ENCODE peak calls at places on chromosomes 3 and 15, in six cellular contexts. C is smooth muscle cell of the brain vasculature, R is T-helper 22 cell, S is SK-N-DZ, N is AG04450, E is left cardiac atrium. U is an unnamed sample.

GRCh38 chr15:77746254-77747174 is 113.8 kb upstream of the LINGO1 start:
- DNase-seq in R (no peak), C (no peak), S (no peak), N (no peak), E (no peak), U (no peak)

GRCh38 chr3:62601238-62601856 is 228.0 kb upstream of the FEZF2 start:
- DNase-seq in N (no peak), C (no peak), E (no peak), R (no peak), S (no peak), U (peak)

GRCh38 chr15:97893988-97894387 is 66.5 kb upstream of the ARRDC4 start:
- DNase-seq in S (no peak), N (no peak), C (no peak), E (no peak), R (no peak), U (no peak)

GRCh38 chr3:178048768-178049167 is 487.5 kb upstream of the KCNMB2 start:
- DNase-seq in S (no peak), R (no peak), N (no peak), C (no peak), E (no peak), U (no peak)

GRCh38 chr3:177968891-177969290 is 567.3 kb upstream of the KCNMB2 start:
- DNase-seq in E (no peak), S (no peak), N (no peak), C (no peak), R (no peak), U (no peak)

GRCh38 chr15:77483426-77483825 is 62.7 kb downstream of the HMG20A start:
- DNase-seq in E (no peak), N (no peak), C (peak), S (no peak), R (no peak), U (no peak)

GRCh38 chr15:40843885-40844542 is at the start of gene SPINT1:
- DNase-seq in E (peak), N (no peak), C (no peak), R (no peak), S (no peak), U (no peak)

GRCh38 chr3:30511524-30512278 is 94.7 kb upstream of the TGFBR2 start:
- DNase-seq in R (no peak), E (no peak), N (peak), C (no peak), S (no peak), U (no peak)

GRCh38 chr3:66336358-66336766 is 115.6 kb downstream of the SLC25A26 start:
- DNase-seq in E (no peak), N (peak), S (no peak), C (peak), R (no peak), U (no peak)

GRCh38 chr3:147187687-147188086 is 218.7 kb downstream of the ZIC4 start:
- DNase-seq in S (no peak), N (no peak), E (no peak), R (no peak), C (no peak), U (no peak)

GRCh38 chr3:18443670-18444596 is 18.8 kb upstream of the SATB1 start:
- DNase-seq in R (no peak), S (peak), N (no peak), C (no peak), E (peak), U (no peak)

GRCh38 chr15:57550640-57551039 is 41.1 kb upstream of the MYZAP start:
- DNase-seq in C (no peak), N (no peak), E (peak), R (no peak), S (no peak), U (no peak)

GRCh38 chr3:165459924-165460540 is 263.8 kb upstream of the SLITRK3 start:
- DNase-seq in C (no peak), R (no peak), S (no peak), E (no peak), N (no peak), U (no peak)

GRCh38 chr15:75061272-75061671 is 37.9 kb downstream of the PPCDC start:
- DNase-seq in R (no peak), N (no peak), C (no peak), S (no peak), E (no peak), U (no peak)

GRCh38 chr3:131349946-131350347 is 31.6 kb upstream of the NUDT16 start:
- DNase-seq in C (peak), N (peak), R (no peak), E (peak), S (no peak), U (no peak)

GRCh38 chr3:191170097-191170496 is 28.9 kb upstream of the OSTN start:
- DNase-seq in S (no peak), R (no peak), N (no peak), C (no peak), E (no peak), U (no peak)

GRCh38 chr3:62415312-62415791 is 42.0 kb upstream of the FEZF2 start:
- DNase-seq in C (peak), S (no peak), N (no peak), R (no peak), E (no peak), U (no peak)

U was measured in NCI-H82.